ENCODE peak calls at places on chromosomes 13 and 19, in seven cellular contexts. A, T, X, W, S, F and R are unnamed samples.

GRCh38 chr13:100131863-100132574 is 43.1 kb downstream of the PCCA start:
- DNase-seq in A (no peak), T (no peak), X (no peak), W (peak; percentile 22), S (no peak), F (no peak), R (no peak)

GRCh38 chr13:41652735-41653361 is 195.5 kb downstream of the RGCC start:
- DNase-seq in A (no peak), T (peak; percentile 78), X (peak; percentile 59), W (no peak), S (no peak), F (no peak), R (peak; percentile 56)

GRCh38 chr13:36998624-36999041 is 507 bp downstream of the ALG5 start:
- DNase-seq in A (peak; percentile 19), T (peak; percentile 29), X (no peak), W (no peak), S (no peak), F (no peak), R (no peak)

GRCh38 chr19:41649827-41650226 is 23.0 kb upstream of the CEACAM4 start:
- DNase-seq in A (no peak), T (no peak), X (no peak), W (no peak), S (no peak), F (no peak), R (peak; percentile 73)

GRCh38 chr19:5903054-5903501 is 512 bp downstream of the NDUFA11 start:
- DNase-seq in A (no peak), T (no peak), X (no peak), W (no peak), S (no peak), F (no peak), R (no peak)

GRCh38 chr19:14632286-14632685 is 42.4 kb downstream of the ADGRE3 start:
- DNase-seq in A (no peak), T (peak; percentile 30), X (no peak), W (peak; percentile 16), S (no peak), F (no peak), R (peak; percentile 73)

GRCh38 chr13:61852116-61852515 is 436.5 kb upstream of the PCDH20 start:
- DNase-seq in A (no peak), T (no peak), X (no peak), W (no peak), S (no peak), F (no peak), R (no peak)

GRCh38 chr19:11269408-11269807 is 7.1 kb upstream of the DOCK6 start:
- DNase-seq in A (no peak), T (no peak), X (no peak), W (no peak), S (no peak), F (no peak), R (no peak)